ENCODE peak calls at places on chromosomes 7 and 10, in four cellular contexts. X, S, C and L are unnamed samples.

GRCh38 chr10:60167056-60167455 is 222.6 kb downstream of the ANK3 start:
- DNase-seq in X (no peak), S (no peak), C (no peak), L (no peak)

GRCh38 chr10:32189400-32190084 is 133.3 kb upstream of the KIF5B start:
- DNase-seq in X (peak; percentile 45), S (no peak), C (no peak), L (no peak)

GRCh38 chr10:43221419-43222293 is 45.2 kb downstream of the RASGEF1A start:
- DNase-seq in X (no peak), S (no peak), C (no peak), L (no peak)

GRCh38 chr7:152504816-152505215 is 69.0 kb upstream of the KMT2C start:
- DNase-seq in X (no peak), S (no peak), C (no peak), L (no peak)

GRCh38 chr7:1388021-1388704 is 71.1 kb downstream of the MICALL2 start:
- DNase-seq in X (no peak), S (no peak), C (no peak), L (no peak)

GRCh38 chr7:17477182-17477581 is 178.7 kb downstream of the AHR start:
- DNase-seq in X (no peak), S (no peak), C (no peak), L (no peak)

GRCh38 chr7:111357691-111358090 is 204.6 kb downstream of the IMMP2L start:
- DNase-seq in X (peak; percentile 82), S (no peak), C (peak; percentile 43), L (no peak)

GRCh38 chr7:139242741-139243281 is 11.8 kb downstream of the UBN2 start:
- DNase-seq in X (peak; percentile 35), S (no peak), C (no peak), L (no peak)